ENCODE peak calls at places on chromosomes 6 and 20, in four cellular contexts. O is IMR-90, R is endothelial cell of umbilical vein, V is K562. E is an unnamed sample. For H3K9me1, the result is how much of the 10 kb centered on the place peaks cover.

GRCh38 chr6:37005061-37005810 is at the start of gene FGD2:
- DNase-seq in O (no peak), R (no peak), V (peak), E (no peak)

GRCh38 chr20:19497064-19497463 is 261.0 kb upstream of the RIN2 start:
- DNase-seq in O (peak), R (no peak), V (no peak), E (no peak)

GRCh38 chr6:155117266-155117665 is 122.2 kb downstream of the TIAM2 start:
- DNase-seq in O (peak), R (no peak), V (no peak), E (no peak)

GRCh38 chr6:29850011-29850553 is 22.5 kb downstream of the HLA-G start:
- DNase-seq in O (no peak), R (no peak), V (peak), E (no peak)

GRCh38 chr20:3150908-3151307 is 8.8 kb downstream of the FASTKD5 start:
- DNase-seq in O (no peak), R (no peak), V (no peak), E (no peak)

GRCh38 chr6:93163146-93163545 is 256.2 kb downstream of the EPHA7 start:
- DNase-seq in O (no peak), R (no peak), V (no peak), E (no peak)

GRCh38 chr6:170173416-170173990 is 117.4 kb downstream of the DLL1 start:
- DNase-seq in O (no peak), R (no peak), V (no peak), E (no peak)

GRCh38 chr6:125904871-125905270 is 51.7 kb upstream of the HINT3 start:
- DNase-seq in O (peak), R (no peak), V (no peak), E (peak)

GRCh38 chr6:15793826-15794225 is 131.0 kb upstream of the DTNBP1 start:
- DNase-seq in O (no peak), R (no peak), V (no peak), E (no peak)

GRCh38 chr20:2301164-2301622 is 5.4 kb downstream of the TGM3 start:
- DNase-seq in O (no peak), R (no peak), V (peak), E (no peak)

GRCh38 chr20:17845701-17846475 is 122.7 kb downstream of the SNX5 start:
- DNase-seq in O (peak), R (no peak), V (no peak), E (no peak)

GRCh38 chr6:102798631-102799030 is 1405.1 kb downstream of the GRIK2 start:
- DNase-seq in O (no peak), R (no peak), V (no peak), E (no peak)

GRCh38 chr20:10771435-10772140 is 97.8 kb upstream of the JAG1 start:
- DNase-seq in O (peak), R (no peak), V (no peak), E (no peak)

GRCh38 chr6:155985660-155986138 is 530.1 kb upstream of the NOX3 start:
- DNase-seq in O (no peak), R (peak), V (no peak), E (no peak)

GRCh38 chr20:17631576-17632319 is 50.3 kb downstream of the RRBP1 start:
- DNase-seq in O (no peak), R (no peak), V (no peak), E (no peak)

GRCh38 chr6:144064402-144064830 is 31.0 kb downstream of the SF3B5 start:
- DNase-seq in O (no peak), R (no peak), V (peak), E (no peak)

GRCh38 chr20:35541118-35541782 is 628 bp upstream of the ERGIC3 start:
- DNase-seq in O (no peak), R (no peak), V (no peak), E (no peak)

GRCh38 chr6:133047706-133048105 is 193.5 kb upstream of the EYA4 start:
- DNase-seq in O (no peak), R (no peak), V (no peak), E (no peak)

DNA sequence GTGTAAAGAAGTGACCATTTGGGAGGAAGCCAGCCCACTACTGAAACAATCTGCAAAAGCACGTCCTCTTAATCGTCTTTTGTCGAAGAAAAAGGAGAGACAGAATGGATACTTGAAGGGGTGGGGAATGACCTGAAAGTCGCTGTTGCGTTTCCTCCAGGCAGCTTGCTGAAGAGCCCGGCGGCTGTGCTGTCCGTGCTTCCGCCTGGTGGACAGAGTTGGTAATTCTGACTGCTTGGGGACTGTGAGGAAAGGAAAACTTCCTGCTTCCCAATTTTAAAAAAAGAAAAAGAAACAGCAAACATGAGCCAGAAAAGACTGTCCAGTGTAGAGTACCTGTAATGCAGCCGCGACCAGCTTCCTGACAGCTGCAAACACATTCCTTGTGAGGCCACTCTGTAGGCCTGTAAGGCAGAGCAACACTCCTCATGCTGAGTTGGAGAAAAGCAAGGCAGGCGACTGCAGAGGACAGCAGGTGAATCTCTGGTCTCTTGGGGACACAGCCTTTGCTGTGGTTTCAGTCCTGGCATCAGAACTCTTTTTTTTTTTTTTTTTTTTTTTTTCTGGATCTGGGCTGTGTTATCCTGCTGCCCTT is 251.1 kb upstream of the TBX18 start:
- DNase-seq in O (peak), R (peak), V (peak), E (no peak)
- H2AFZ ChIP-seq in O (peak), R (no peak), V (no peak), E (no peak)

DNA sequence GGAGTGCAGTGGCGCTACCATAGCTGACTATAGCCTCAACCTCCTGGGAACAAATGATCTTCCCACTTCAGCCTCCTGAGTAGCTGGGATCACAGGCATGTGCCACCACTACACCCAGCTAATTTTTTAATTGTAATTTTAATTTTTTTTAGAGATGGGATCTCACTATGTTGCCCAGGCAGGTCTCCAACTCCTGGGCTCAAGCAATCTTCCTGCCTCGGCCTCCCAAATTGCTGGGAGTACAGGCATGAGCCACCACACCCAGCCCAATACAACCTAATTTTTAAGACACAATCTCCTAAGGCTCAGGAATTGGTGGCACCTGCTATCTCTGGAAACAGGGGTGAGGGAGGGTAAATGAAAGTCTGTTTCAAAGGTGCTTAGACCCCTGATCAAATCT is 5.8 kb downstream of the ZBTB24 start:
- DNase-seq in O (no peak), R (no peak), V (no peak), E (no peak)
- H3K9me1 ChIP-seq in O (under half), R (under half), V (under half), E (under half)

GRCh38 chr6:42960243-42961019 is at the start of gene GNMT:
- DNase-seq in O (no peak), R (peak), V (no peak), E (no peak)

GRCh38 chr6:42961020-42961470 is 491 bp downstream of the GNMT start:
- DNase-seq in O (no peak), R (no peak), V (no peak), E (no peak)

GRCh38 chr6:42958125-42958524 is 2.4 kb upstream of the GNMT start:
- DNase-seq in O (no peak), R (no peak), V (no peak), E (no peak)

GRCh38 chr6:42962096-42962495 is 1.5 kb downstream of the GNMT start:
- DNase-seq in O (no peak), R (no peak), V (no peak), E (no peak)

DNA sequence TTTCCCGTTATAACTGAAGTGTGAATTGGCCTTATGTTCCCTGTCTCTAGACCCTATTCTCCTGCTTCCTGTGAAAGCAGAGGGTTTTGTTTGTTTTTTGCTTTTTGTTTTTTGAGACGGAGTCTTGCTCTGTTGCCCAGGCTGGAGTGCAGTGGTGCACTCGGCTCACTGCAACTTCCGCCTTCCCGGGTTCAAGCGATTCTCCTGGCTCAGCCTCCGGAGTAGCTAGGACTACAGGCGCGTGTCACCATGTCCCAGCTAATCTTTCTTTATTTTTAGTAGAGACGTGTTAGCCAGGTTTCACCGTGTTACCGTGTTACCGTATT is 674 bp upstream of the GNMT start:
- DNase-seq in O (no peak), R (no peak), V (no peak), E (no peak)
- H2AFZ ChIP-seq in O (peak), R (peak), V (no peak), E (peak)

GRCh38 chr20:47235853-47236638 is 120.5 kb downstream of the ZMYND8 start:
- DNase-seq in O (no peak), R (no peak), V (no peak), E (no peak)
- H3K9me1 ChIP-seq in O (under half), R (under half), V (under half), E (under half)

GRCh38 chr6:140082867-140083297 is 708.4 kb upstream of the CITED2 start:
- DNase-seq in O (peak), R (peak), V (no peak), E (no peak)
- H2AFZ ChIP-seq in O (no peak), R (no peak), V (no peak), E (no peak)

E was measured in keratinocyte.